ENCODE peak calls at places on chromosomes 4 and X, in four cellular contexts. R is NAMALWA; O is activated CD4-positive, alpha-beta T cell treated with anti-CD3 and anti-CD28 coated beads, Interleukin-2, amount 50 U/mL, for 4 hours; B is RWPE1. Y is an unnamed sample.

GRCh38 chr4:118799235-118799932 is 36.5 kb downstream of the SEC24D start:
- DNase-seq in B (no peak), R (no peak), O (no peak), Y (no peak)

GRCh38 chr4:103907414-103907813 is 187.6 kb upstream of the TACR3 start:
- DNase-seq in R (no peak), O (no peak), B (no peak), Y (no peak)

GRCh38 chrX:50581405-50581804 is 110.8 kb upstream of the DGKK start:
- DNase-seq in B (no peak), O (no peak), R (no peak), Y (no peak)

GRCh38 chrX:97057349-97057909 is 173.7 kb downstream of the RPA4 start:
- DNase-seq in R (no peak), O (no peak), B (no peak), Y (no peak)

GRCh38 chrX:117973175-117974075 is 143.2 kb downstream of the KLHL13 start:
- DNase-seq in B (no peak), O (no peak), R (no peak), Y (no peak)

GRCh38 chr4:112739442-112739841 is 102.5 kb downstream of the LARP7 start:
- DNase-seq in B (no peak), R (no peak), O (no peak), Y (no peak)

GRCh38 chrX:102858826-102859627 is 78.0 kb upstream of the RAB40AL start:
- DNase-seq in O (no peak), B (no peak), R (no peak), Y (no peak)

GRCh38 chrX:71586929-71587328 is 8.7 kb downstream of the GCNA start:
- DNase-seq in B (no peak), R (no peak), O (no peak), Y (peak; percentile 24)

GRCh38 chr4:184331155-184331995 is 113.7 kb upstream of the ENPP6 start:
- DNase-seq in O (no peak), R (no peak), B (no peak), Y (no peak)

GRCh38 chr4:76601791-76602190 is 166.8 kb downstream of the SHROOM3 start:
- DNase-seq in O (no peak), B (no peak), R (peak; percentile 69), Y (no peak)

GRCh38 chr4:145218251-145218650 is 37.9 kb upstream of the OTUD4 start:
- DNase-seq in B (no peak), R (peak; percentile 84), O (no peak), Y (no peak)

GRCh38 chr4:107392951-107393350 is 327.1 kb downstream of the PAPSS1 start:
- DNase-seq in B (no peak), R (no peak), O (no peak), Y (peak; percentile 2)

GRCh38 chr4:168811793-168812651 is 198.0 kb downstream of the CBR4 start:
- DNase-seq in R (no peak), O (no peak), B (no peak), Y (no peak)

GRCh38 chrX:97158270-97158669 is 274.6 kb downstream of the RPA4 start:
- DNase-seq in B (no peak), R (no peak), O (no peak), Y (no peak)

Y was measured in SW480.